ENCODE peak calls at places on chromosomes 4 and X, in eight cellular contexts. M is activated CD4-positive, alpha-beta T cell treated with anti-CD3 and anti-CD28 coated beads for 24 hours; A is fibroblast of mammary gland; V is neural progenitor cell; G is stromal cell of bone marrow; I is naive thymus-derived CD4-positive, alpha-beta T cell; N is IMR-90; J is astrocyte of the spinal cord. S is an unnamed sample.

GRCh38 chr4:96354036-96354712 is 514.3 kb downstream of the PDHA2 start:
- DNase-seq in V (no peak), I (no peak), J (peak; percentile 22), M (no peak), A (no peak), N (no peak), G (no peak), S (no peak)

GRCh38 chr4:2266821-2267220 is 4.9 kb upstream of the MXD4 start:
- DNase-seq in J (no peak), N (no peak), M (no peak), V (no peak), G (no peak), I (no peak), A (no peak), S (no peak)

GRCh38 chr4:48017108-48017527 is 546 bp downstream of the NIPAL1 start:
- DNase-seq in G (peak; percentile 21), V (peak; percentile 61), A (peak; percentile 72), M (peak; percentile 45), J (peak; percentile 64), I (peak; percentile 70), N (peak; percentile 66), S (no peak)

GRCh38 chr4:14151099-14151498 is 523.6 kb upstream of the BOD1L1 start:
- DNase-seq in N (peak; percentile 7), G (no peak), V (no peak), M (no peak), J (no peak), I (no peak), A (no peak), S (no peak)

GRCh38 chr4:140426610-140427103 is 791 bp downstream of the CLGN start:
- DNase-seq in G (no peak), I (no peak), J (peak; percentile 18), M (peak; percentile 0), N (no peak), V (peak; percentile 73), A (no peak), S (no peak)

GRCh38 chrX:50988649-50989048 is 78.1 kb downstream of the BMP15 start:
- DNase-seq in V (peak; percentile 53), I (no peak), G (peak; percentile 23), A (peak; percentile 47), J (peak; percentile 20), N (peak; percentile 33), M (no peak), S (peak; percentile 10)

GRCh38 chr4:10984815-10985214 is 300.2 kb upstream of the CLNK start:
- DNase-seq in I (no peak), G (no peak), N (no peak), A (no peak), J (no peak), M (no peak), V (no peak), S (no peak)

GRCh38 chr4:175246941-175247340 is 328.8 kb downstream of the ADAM29 start:
- DNase-seq in I (no peak), G (no peak), V (no peak), M (no peak), A (no peak), J (peak; percentile 52), N (peak; percentile 21), S (no peak)

GRCh38 chr4:54687887-54688841 is 30.4 kb downstream of the KIT start:
- DNase-seq in G (peak; percentile 94), J (peak; percentile 84), V (no peak), M (no peak), I (no peak), A (peak; percentile 82), N (peak; percentile 4), S (no peak)

GRCh38 chr4:2941138-2942036 is 21.8 kb downstream of the NOP14 start:
- DNase-seq in N (no peak), G (no peak), V (no peak), J (no peak), M (no peak), I (peak; percentile 16), A (no peak), S (no peak)

GRCh38 chr4:80385397-80386280 is 50.1 kb downstream of the CFAP299 start:
- DNase-seq in M (no peak), J (no peak), N (no peak), A (no peak), V (no peak), G (no peak), I (no peak), S (no peak)

GRCh38 chrX:70262952-70263567 is 3.1 kb upstream of the P2RY4 start:
- DNase-seq in V (peak; percentile 67), M (peak; percentile 3), G (no peak), A (peak; percentile 43), N (peak; percentile 28), I (peak; percentile 23), J (peak; percentile 40), S (no peak)

GRCh38 chr4:152606800-152607577 is 71.1 kb upstream of the FBXW7 start:
- DNase-seq in V (peak; percentile 29), M (no peak), A (no peak), G (no peak), N (no peak), I (no peak), J (no peak), S (no peak)

GRCh38 chr4:53055716-53056413 is 193.7 kb downstream of the RASL11B start:
- DNase-seq in G (peak; percentile 3), N (no peak), I (no peak), J (peak; percentile 14), V (no peak), M (no peak), A (no peak), S (no peak)

GRCh38 chr4:85280963-85281362 is 194.0 kb upstream of the ARHGAP24 start:
- DNase-seq in J (no peak), M (no peak), V (no peak), I (no peak), G (no peak), A (no peak), N (no peak), S (no peak)

GRCh38 chr4:75831856-75832405 is 70.3 kb downstream of the PPEF2 start:
- DNase-seq in G (no peak), J (no peak), M (no peak), I (no peak), A (no peak), V (peak; percentile 16), N (no peak), S (no peak)

GRCh38 chr4:76108467-76109181 is 34.1 kb downstream of the ART3 start:
- DNase-seq in V (peak; percentile 6), J (no peak), A (peak; percentile 58), G (peak; percentile 13), I (no peak), N (no peak), M (no peak), S (no peak)

GRCh38 chrX:111837226-111837625 is 38.8 kb upstream of the TRPC5OS start:
- DNase-seq in M (no peak), G (no peak), J (no peak), I (no peak), A (no peak), V (no peak), N (no peak), S (no peak)

GRCh38 chr4:161929966-161930365 is 233.8 kb downstream of the FSTL5 start:
- DNase-seq in N (peak; percentile 35), I (no peak), V (no peak), J (peak; percentile 38), G (no peak), A (no peak), M (no peak), S (no peak)

GRCh38 chr4:85842540-85842939 is 367.6 kb downstream of the ARHGAP24 start:
- DNase-seq in V (no peak), G (no peak), I (no peak), M (no peak), J (peak; percentile 63), A (peak; percentile 28), N (peak; percentile 20), S (no peak)

GRCh38 chr4:77433102-77433733 is 172.4 kb upstream of the CXCL13 start:
- DNase-seq in I (no peak), N (peak; percentile 2), A (peak; percentile 52), G (peak; percentile 29), V (peak; percentile 64), J (peak; percentile 43), M (no peak), S (peak; percentile 25)

GRCh38 chrX:125193921-125194320 is 125.8 kb upstream of the TEX13C start:
- DNase-seq in A (no peak), I (no peak), N (no peak), G (no peak), J (no peak), M (no peak), V (no peak), S (no peak)

GRCh38 chrX:153879741-153880439 is 6.1 kb downstream of the L1CAM start:
- DNase-seq in M (no peak), I (no peak), N (no peak), G (no peak), A (no peak), V (no peak), J (no peak), S (no peak)

GRCh38 chr4:100289530-100289888 is 99.2 kb upstream of the DDIT4L start:
- DNase-seq in G (no peak), J (no peak), M (no peak), N (no peak), V (no peak), I (no peak), A (no peak), S (no peak)

GRCh38 chrX:50814701-50815476 is 895 bp upstream of the SHROOM4 start:
- DNase-seq in I (no peak), V (no peak), M (no peak), N (peak; percentile 31), G (no peak), J (no peak), A (peak; percentile 44), S (no peak)

GRCh38 chrX:153917814-153918213 is 8.2 kb downstream of the ARHGAP4 start:
- DNase-seq in A (no peak), V (no peak), G (no peak), N (no peak), J (no peak), M (no peak), I (no peak), S (no peak)

GRCh38 chr4:155377281-155377680 is 516 bp upstream of the MAP9 start:
- DNase-seq in A (peak; percentile 54), I (no peak), V (no peak), J (peak; percentile 27), G (peak; percentile 17), M (no peak), N (peak; percentile 15), S (no peak)

GRCh38 chrX:1394731-1395501 is 3.0 kb upstream of the SLC25A6 start:
- DNase-seq in V (no peak), J (no peak), A (no peak), I (peak; percentile 20), N (no peak), G (no peak), M (no peak), S (no peak)

GRCh38 chr4:83369825-83370639 is 35.4 kb upstream of the HPSE start:
- DNase-seq in I (no peak), J (no peak), M (no peak), V (no peak), N (peak; percentile 33), A (peak; percentile 82), G (no peak), S (no peak)

GRCh38 chr4:153409412-153409811 is 56.7 kb upstream of the TMEM131L start:
- DNase-seq in M (no peak), I (no peak), G (peak; percentile 62), V (no peak), J (peak; percentile 76), N (peak; percentile 89), A (peak; percentile 85), S (no peak)

GRCh38 chrX:134714633-134715110 is 56.4 kb upstream of the PLAC1 start:
- DNase-seq in N (no peak), M (no peak), J (no peak), A (no peak), V (no peak), I (no peak), G (no peak), S (no peak)

GRCh38 chr4:90174622-90175023 is 47.4 kb downstream of the CCSER1 start:
- DNase-seq in I (no peak), G (no peak), A (no peak), J (no peak), V (no peak), M (no peak), N (no peak), S (no peak)

GRCh38 chr4:52912608-52913007 is 50.5 kb downstream of the RASL11B start:
- DNase-seq in G (no peak), V (no peak), A (peak; percentile 78), N (peak; percentile 40), J (peak; percentile 32), M (no peak), I (no peak), S (no peak)

GRCh38 chr4:25792200-25792791 is 70.5 kb downstream of the SEL1L3 start:
- DNase-seq in V (peak; percentile 46), J (no peak), G (no peak), A (no peak), I (no peak), M (no peak), N (no peak), S (no peak)